ENCODE peak calls at places on chromosomes 16 and 17, in nine cellular contexts. P, S, U, Y, I, M, Z, X and G are unnamed samples.

GRCh38 chr16:3698941-3699340 is 18.4 kb downstream of the TRAP1 start:
- DNase-seq in P (no peak), S (no peak), U (no peak), Y (no peak), I (no peak), M (no peak), Z (no peak), X (no peak), G (no peak)

GRCh38 chr17:17508019-17508535 is 11.9 kb upstream of the RASD1 start:
- DNase-seq in P (no peak), S (no peak), U (no peak), Y (no peak), I (no peak), M (no peak), Z (no peak), X (no peak), G (no peak)

GRCh38 chr17:7466644-7467341 is 12.6 kb downstream of the ZBTB4 start:
- DNase-seq in P (no peak), S (peak; percentile 71), U (no peak), Y (no peak), I (no peak), M (no peak), Z (no peak), X (peak; percentile 87), G (peak; percentile 89)

GRCh38 chr17:12114686-12115418 is 94.2 kb downstream of the MAP2K4 start:
- DNase-seq in P (no peak), S (no peak), U (no peak), Y (no peak), I (no peak), M (no peak), Z (no peak), X (no peak), G (no peak)

GRCh38 chr17:298791-299450 is 53.7 kb downstream of the RPH3AL start:
- DNase-seq in P (no peak), S (no peak), U (no peak), Y (no peak), I (peak; percentile 41), M (no peak), Z (no peak), X (peak; percentile 55), G (peak; percentile 72)

GRCh38 chr17:21193031-21193430 is 20.9 kb downstream of the TMEM11 start:
- DNase-seq in P (no peak), S (no peak), U (no peak), Y (no peak), I (no peak), M (no peak), Z (no peak), X (no peak), G (no peak)

GRCh38 chr16:68246671-68247070 is 1.5 kb downstream of the PLA2G15 start:
- DNase-seq in P (no peak), S (no peak), U (no peak), Y (no peak), I (no peak), M (no peak), Z (no peak), X (no peak), G (no peak)

GRCh38 chr17:39208893-39209292 is 8.8 kb downstream of the RPL19 start:
- DNase-seq in P (no peak), S (no peak), U (no peak), Y (no peak), I (no peak), M (no peak), Z (no peak), X (no peak), G (no peak)

GRCh38 chr17:57121308-57122042 is 36.4 kb downstream of the AKAP1 start:
- DNase-seq in P (peak; percentile 45), S (no peak), U (no peak), Y (no peak), I (no peak), M (peak; percentile 4), Z (no peak), X (no peak), G (no peak)

GRCh38 chr16:48393843-48394703 is 8.9 kb upstream of the SIAH1 start:
- DNase-seq in P (peak; percentile 55), S (no peak), U (no peak), Y (no peak), I (no peak), M (peak; percentile 31), Z (peak; percentile 88), X (no peak), G (peak; percentile 72)

GRCh38 chr16:24821129-24821528 is 24.6 kb upstream of the SLC5A11 start:
- DNase-seq in P (no peak), S (no peak), U (no peak), Y (no peak), I (no peak), M (no peak), Z (no peak), X (no peak), G (no peak)

GRCh38 chr16:24822974-24823373 is 22.8 kb upstream of the SLC5A11 start:
- DNase-seq in P (no peak), S (no peak), U (no peak), Y (no peak), I (no peak), M (no peak), Z (no peak), X (no peak), G (no peak)

GRCh38 chr16:24822542-24822941 is 23.2 kb upstream of the SLC5A11 start:
- DNase-seq in P (no peak), S (no peak), U (no peak), Y (no peak), I (no peak), M (no peak), Z (no peak), X (no peak), G (peak; percentile 21)

GRCh38 chr16:24819462-24820040 is 26.2 kb upstream of the SLC5A11 start:
- DNase-seq in P (no peak), S (no peak), U (no peak), Y (no peak), I (no peak), M (no peak), Z (no peak), X (no peak), G (no peak)

GRCh38 chr16:24820522-24820921 is 25.2 kb upstream of the SLC5A11 start:
- DNase-seq in P (peak; percentile 80), S (no peak), U (no peak), Y (no peak), I (no peak), M (no peak), Z (no peak), X (no peak), G (no peak)
- H3K4me3 ChIP-seq in P (no peak overlapping the region), S (no peak overlapping the region), U (no peak overlapping the region), Y (no peak overlapping the region), I (no peak overlapping the region), M (no peak overlapping the region), Z (no peak overlapping the region), X (no peak overlapping the region), G (no peak overlapping the region)

GRCh38 chr16:1985466-1986150 is 1.6 kb downstream of the GFER start:
- DNase-seq in P (no peak), S (no peak), U (no peak), Y (no peak), I (no peak), M (no peak), Z (no peak), X (no peak), G (no peak)
- H3K4me3 ChIP-seq in P (no peak overlapping the region), S (no peak overlapping the region), U (no peak overlapping the region), Y (peak overlapping the region; percentile 97), I (no peak overlapping the region), M (peak overlapping the region; percentile 71), Z (peak overlapping the region; percentile 71), X (no peak overlapping the region), G (no peak overlapping the region)

GRCh38 chr17:28551421-28552186 is 820 bp downstream of the UNC119 start:
- DNase-seq in P (no peak), S (no peak), U (no peak), Y (no peak), I (no peak), M (no peak), Z (no peak), X (no peak), G (no peak)

GRCh38 chr17:28547623-28548416 is 4.6 kb downstream of the UNC119 start:
- DNase-seq in P (peak; percentile 60), S (peak; percentile 82), U (peak; percentile 41), Y (peak; percentile 68), I (peak; percentile 70), M (no peak), Z (no peak), X (peak; percentile 81), G (peak; percentile 73)

GRCh38 chr17:28548417-28549130 is 3.9 kb downstream of the UNC119 start:
- DNase-seq in P (no peak), S (no peak), U (no peak), Y (no peak), I (no peak), M (no peak), Z (no peak), X (no peak), G (no peak)

GRCh38 chr17:28550858-28551257 is 1.6 kb downstream of the UNC119 start:
- DNase-seq in P (no peak), S (no peak), U (no peak), Y (no peak), I (no peak), M (no peak), Z (no peak), X (no peak), G (no peak)

DNA sequence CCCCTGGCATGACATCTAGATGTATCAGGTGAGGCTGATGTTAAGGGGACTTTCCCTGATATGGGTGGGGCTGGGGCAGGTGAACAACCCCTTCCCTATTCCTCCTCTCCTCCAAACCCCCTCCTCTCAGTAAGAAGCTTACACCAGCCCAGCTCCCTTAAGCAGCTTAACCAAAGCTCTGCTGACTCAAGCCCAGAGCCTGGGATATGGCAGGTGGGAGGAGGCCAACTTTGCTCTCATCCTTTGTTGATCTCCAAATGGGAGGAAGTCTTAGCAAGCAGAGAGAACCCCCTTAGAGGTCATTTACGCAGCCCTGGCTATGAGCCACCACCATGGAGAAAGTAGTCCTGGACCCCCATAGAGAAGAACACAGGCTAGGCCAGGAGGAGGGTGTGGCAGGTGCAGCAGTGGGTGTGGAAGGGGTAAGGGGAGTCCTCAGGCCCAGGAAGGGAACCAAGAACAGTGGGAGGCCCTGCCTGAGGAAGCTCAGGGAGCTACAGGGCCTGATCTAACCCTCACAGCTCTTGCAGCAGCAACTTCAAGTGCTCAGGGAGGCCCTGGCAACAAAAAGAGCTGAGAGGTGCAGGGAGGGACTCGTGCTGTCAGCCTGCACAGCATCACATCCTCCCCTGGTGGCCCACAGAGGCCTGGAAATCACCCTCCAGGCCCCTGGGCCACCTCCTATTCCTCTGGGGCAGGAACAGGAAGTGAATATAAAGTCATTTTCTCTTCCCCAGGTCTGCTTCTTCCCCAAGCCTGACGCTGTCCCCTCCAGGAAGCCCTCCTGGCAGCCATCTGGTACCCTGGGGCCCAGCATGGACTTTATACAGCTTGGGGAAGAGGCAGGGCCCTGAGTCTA is 2.9 kb downstream of the UNC119 start:
- DNase-seq in P (no peak), S (no peak), U (peak; percentile 30), Y (no peak), I (peak; percentile 77), M (no peak), Z (no peak), X (no peak), G (no peak)
- H3K4me3 ChIP-seq in P (no peak overlapping the region), S (no peak overlapping the region), U (no peak overlapping the region), Y (no peak overlapping the region), I (no peak overlapping the region), M (no peak overlapping the region), Z (no peak overlapping the region), X (no peak overlapping the region), G (no peak overlapping the region)

DNA sequence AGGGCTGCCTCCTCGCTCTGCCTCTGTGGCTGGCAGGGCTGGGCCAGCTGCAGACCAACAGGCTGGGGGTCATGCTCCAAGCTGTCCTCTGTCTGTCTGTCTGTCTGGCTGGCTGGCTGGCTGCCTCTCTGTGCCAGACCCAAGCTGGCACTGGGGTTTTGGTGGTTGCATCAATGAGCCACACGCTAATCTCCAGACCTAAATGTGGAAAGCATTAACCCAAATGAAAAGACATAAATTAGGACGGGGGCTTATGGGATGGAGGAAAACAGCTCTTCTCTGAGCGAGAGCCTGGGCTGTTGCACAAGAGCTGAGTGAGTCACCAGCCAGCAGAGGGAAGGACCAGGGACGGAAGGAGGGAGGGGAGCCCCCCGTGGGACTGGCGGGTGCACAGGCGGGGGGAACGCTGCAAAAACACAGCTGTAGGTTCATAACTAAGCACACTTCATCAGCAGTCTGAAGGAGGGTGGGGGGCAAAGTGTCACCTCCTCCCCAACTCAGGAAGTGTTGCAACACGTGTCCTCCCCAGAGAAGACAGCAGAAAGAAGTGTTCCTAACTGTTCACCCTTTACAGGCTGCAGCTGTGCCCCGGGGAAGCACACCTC is 83.4 kb downstream of the GAS7 start:
- DNase-seq in P (peak; percentile 14), S (peak; percentile 84), U (peak; percentile 68), Y (no peak), I (peak; percentile 92), M (peak; percentile 93), Z (peak; percentile 97), X (peak; percentile 97), G (peak; percentile 98)
- H3K4me3 ChIP-seq in P (no peak overlapping the region), S (no peak overlapping the region), U (peak overlapping the region; percentile 47), Y (peak overlapping the region; percentile 35), I (peak overlapping the region; percentile 47), M (peak overlapping the region; percentile 44), Z (peak overlapping the region; percentile 13), X (no peak overlapping the region), G (no peak overlapping the region)